ENCODE peak calls at places on chromosomes 16 and 17, in nine cellular contexts. T is uterus, D is foreskin keratinocyte, U is lung, Y is cardiac muscle cell, K is heart left ventricle, G is mucosa of descending colon, W is left ventricle myocardium inferior, R is esophagus muscularis mucosa. H is an unnamed sample. For H3K4me1, the result is how much of the 10 kb centered on the place peaks cover.

GRCh38 chr17:4537451-4538235 is 17.5 kb downstream of the MYBBP1A start:
- DNase-seq in T (no peak), Y (no peak), K (peak), D (no peak), U (no peak), G (no peak), R (no peak), W (no peak), H (no peak)

GRCh38 chr16:79834720-79835119 is 234.2 kb upstream of the MAF start:
- DNase-seq in U (no peak), Y (no peak), W (no peak), T (no peak), K (no peak), R (no peak), D (no peak), G (no peak), H (no peak)

GRCh38 chr17:81110488-81111040 is 54.7 kb upstream of the PVALEF start:
- DNase-seq in K (no peak), G (no peak), W (no peak), Y (no peak), R (no peak), D (no peak), U (no peak), T (no peak), H (no peak)

GRCh38 chr16:71933913-71934696 is 38.8 kb downstream of the IST1 start:
- DNase-seq in D (no peak), G (no peak), T (no peak), Y (no peak), R (no peak), W (no peak), K (no peak), U (no peak), H (no peak)

GRCh38 chr17:36475346-36475970 is 11.0 kb upstream of the ZNHIT3 start:
- DNase-seq in Y (no peak), R (no peak), U (no peak), K (no peak), D (no peak), W (no peak), T (no peak), G (no peak), H (no peak)

GRCh38 chr17:73760186-73760758 is 116.0 kb upstream of the SDK2 start:
- DNase-seq in Y (no peak), D (no peak), T (no peak), W (no peak), G (no peak), U (no peak), K (no peak), R (no peak), H (no peak)

GRCh38 chr17:65356524-65356923 is 204.9 kb downstream of the AXIN2 start:
- DNase-seq in R (no peak), D (no peak), U (no peak), K (no peak), Y (no peak), T (no peak), W (no peak), G (no peak), H (no peak)

GRCh38 chr17:69336580-69336979 is 9.6 kb upstream of the ABCA5 start:
- DNase-seq in T (no peak), U (no peak), G (no peak), D (no peak), Y (no peak), K (no peak), W (no peak), R (no peak), H (no peak)

GRCh38 chr17:29929006-29929543 is 953 bp downstream of the SSH2 start:
- DNase-seq in U (peak), R (no peak), G (peak), Y (peak), K (no peak), W (no peak), D (peak), T (no peak), H (no peak)

GRCh38 chr17:50206604-50207293 is 5.3 kb upstream of the COL1A1 start:
- DNase-seq in R (no peak), Y (peak), D (no peak), G (peak), W (peak), U (no peak), K (peak), T (peak), H (no peak)

GRCh38 chr17:68327823-68328557 is 36.7 kb downstream of the ARSG start:
- DNase-seq in D (no peak), T (no peak), R (no peak), Y (no peak), G (no peak), U (no peak), W (no peak), K (no peak), H (no peak)

GRCh38 chr16:1494711-1495110 is 1.6 kb downstream of the TELO2 start:
- DNase-seq in W (peak), D (no peak), T (no peak), K (peak), U (no peak), Y (peak), G (no peak), R (no peak), H (peak)

GRCh38 chr17:76275382-76276068 is 10.4 kb downstream of the UBALD2 start:
- DNase-seq in R (no peak), D (no peak), K (no peak), Y (no peak), T (no peak), W (no peak), U (no peak), G (no peak), H (no peak)

GRCh38 chr17:42251115-42251514 is 25.1 kb downstream of the STAT5B start:
- DNase-seq in Y (peak), R (no peak), U (no peak), K (no peak), G (no peak), T (no peak), W (no peak), D (no peak), H (no peak)

GRCh38 chr17:67488161-67488560 is 111.1 kb downstream of the PITPNC1 start:
- DNase-seq in U (no peak), W (peak), D (no peak), G (no peak), Y (peak), K (peak), R (no peak), T (peak), H (no peak)

GRCh38 chr17:33962857-33963655 is 292.0 kb upstream of the CCL2 start:
- DNase-seq in K (no peak), W (peak), U (no peak), D (no peak), G (no peak), T (no peak), Y (no peak), R (no peak), H (no peak)

GRCh38 chr17:74245145-74245817 is 28.8 kb upstream of the DNAI2 start:
- DNase-seq in U (no peak), Y (no peak), K (no peak), W (no peak), R (no peak), D (no peak), G (no peak), T (no peak), H (no peak)

DNA sequence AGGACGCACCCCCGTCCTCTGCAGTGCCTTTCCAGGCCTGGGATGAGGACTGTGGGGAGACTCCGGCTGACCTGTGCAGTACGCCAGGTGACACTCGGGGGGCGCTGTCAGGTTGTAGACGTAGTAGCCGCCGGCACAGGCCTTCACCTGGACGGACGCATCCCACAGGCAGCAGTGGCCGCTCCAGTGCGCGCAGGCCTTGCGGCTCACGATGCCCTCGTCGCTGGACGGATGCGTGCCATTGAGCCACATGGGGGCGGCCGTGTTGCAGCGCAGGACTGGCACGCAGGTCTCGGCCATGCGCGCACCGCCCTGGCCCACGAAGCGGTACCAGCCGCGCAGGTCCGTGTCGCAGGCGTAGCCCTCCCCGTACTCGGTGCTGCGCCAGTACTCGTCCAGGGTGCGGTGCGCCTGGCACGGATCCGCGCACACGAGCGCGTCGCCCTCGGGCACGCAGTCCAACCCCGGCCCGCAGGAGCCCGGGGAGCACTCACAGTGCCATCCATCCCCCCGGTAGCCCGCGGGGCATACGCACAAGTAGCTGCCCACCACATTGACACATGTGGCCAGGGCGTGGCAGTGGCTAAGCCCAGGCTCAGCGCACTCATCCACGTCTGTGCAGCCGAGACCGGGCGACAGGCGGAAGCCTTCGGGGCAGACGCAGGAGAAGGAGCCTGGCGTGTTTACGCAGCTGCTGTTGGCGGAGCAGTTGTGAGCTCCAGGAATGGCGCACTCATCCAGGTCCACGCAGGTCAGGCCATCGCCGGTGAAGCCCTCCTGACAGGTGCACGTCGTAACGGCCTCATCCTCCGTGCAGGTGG is 3.9 kb downstream of the UMOD start:
- DNase-seq in W (no peak), U (no peak), K (no peak), D (no peak), Y (peak), R (no peak), T (no peak), G (peak), H (no peak)
- TF ChIP-seq CTCF in W (no peak), U (no peak), K (no peak), D (no peak), Y (no peak), R (peak), T (peak), G (no peak), H (no peak)

GRCh38 chr16:89332248-89333245 is 115.0 kb downstream of the ZNF778 start:
- DNase-seq in T (no peak), Y (no peak), R (no peak), U (no peak), K (no peak), G (peak), D (no peak), W (no peak), H (no peak)

GRCh38 chr16:89331371-89332109 is 114.0 kb downstream of the ZNF778 start:
- DNase-seq in R (no peak), T (no peak), Y (no peak), K (no peak), D (no peak), U (no peak), G (no peak), W (no peak), H (no peak)

GRCh38 chr16:89326721-89327120 is 109.2 kb downstream of the ZNF778 start:
- DNase-seq in K (no peak), U (no peak), T (no peak), G (peak), D (no peak), Y (no peak), W (no peak), R (no peak), H (no peak)

GRCh38 chr16:89334050-89334449 is 116.5 kb downstream of the ZNF778 start:
- DNase-seq in W (no peak), D (no peak), U (no peak), K (no peak), Y (no peak), T (no peak), G (no peak), R (no peak), H (no peak)

DNA sequence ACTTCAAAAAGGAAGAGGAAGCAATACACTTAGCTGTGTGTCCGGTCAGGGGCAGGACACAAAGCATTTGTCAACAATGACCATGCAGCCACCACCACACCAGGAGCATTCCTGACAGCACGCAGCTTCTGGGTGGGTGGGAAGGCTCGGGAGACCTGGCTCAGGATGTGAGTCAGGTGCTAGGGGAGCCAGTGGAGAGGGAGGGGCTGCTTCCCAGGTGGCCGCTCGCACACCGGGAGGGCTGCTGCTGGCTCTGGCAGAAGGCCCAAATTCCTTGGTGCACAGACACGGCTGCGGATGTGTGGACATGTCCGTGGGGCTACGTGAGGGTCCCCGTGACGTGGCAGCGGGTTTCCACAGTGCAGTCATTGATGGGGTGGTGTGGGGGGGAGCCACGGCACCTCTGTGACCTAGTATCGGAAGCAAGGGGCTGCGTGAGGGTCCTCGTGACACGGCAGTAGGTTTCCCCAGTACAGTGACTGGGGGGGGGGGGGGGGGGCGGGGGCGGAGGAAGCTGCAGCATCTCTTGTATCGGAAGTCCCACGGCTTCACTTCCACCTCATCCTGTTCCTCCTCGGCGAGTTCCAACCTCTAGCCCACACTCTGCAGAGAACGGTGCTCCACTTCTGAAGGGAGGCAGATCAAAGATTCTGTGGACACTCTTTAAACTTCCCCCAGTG is 112.8 kb downstream of the ZNF778 start:
- DNase-seq in K (no peak), T (no peak), Y (peak), R (no peak), U (no peak), G (peak), W (peak), D (peak), H (no peak)
- H3K4me1 ChIP-seq in K (half or more), T (under half), Y (under half), R (half or more), U (under half), G (under half), W (half or more), D (under half), H (under half)

GRCh38 chr17:1647802-1648581 is 1.7 kb downstream of the RILP start:
- DNase-seq in R (no peak), D (no peak), K (peak), T (no peak), G (no peak), W (peak), Y (peak), U (peak), H (peak)
- TF ChIP-seq CTCF in R (no peak), D (no peak), K (no peak), T (no peak), G (no peak), W (no peak), Y (peak), U (no peak), H (no peak)

GRCh38 chr17:17182601-17183136 is 23.5 kb downstream of the PLD6 start:
- DNase-seq in U (no peak), K (no peak), T (no peak), G (no peak), D (no peak), W (no peak), R (no peak), Y (no peak), H (no peak)
- H3K4me1 ChIP-seq in U (under half), K (half or more), T (under half), G (under half), D (under half), W (half or more), R (under half), Y (under half), H (under half)